ENCODE peak calls at places on chromosomes 11 and 22, in nine cellular contexts. B, N, W, Y, D, S, M, P and X are unnamed samples.

GRCh38 chr22:35539910-35540599 is 576 bp upstream of the RASD2 start:
- DNase-seq in N (peak), W (peak), P (no peak), D (peak), B (peak), M (peak), S (peak), Y (no peak), X (no peak)

GRCh38 chr11:115503083-115503885 is 931 bp downstream of the CADM1 start:
- DNase-seq in B (peak), S (peak), P (no peak), D (peak), W (peak), N (no peak), M (peak), Y (no peak), X (no peak)

GRCh38 chr22:50064453-50064852 is 6.4 kb upstream of the TTLL8 start:
- DNase-seq in P (no peak), W (no peak), B (no peak), N (no peak), Y (no peak), S (no peak), D (peak), M (no peak), X (no peak)

GRCh38 chr11:129852125-129852740 is 36.6 kb downstream of the TMEM45B start:
- DNase-seq in D (no peak), P (no peak), M (no peak), N (no peak), W (no peak), S (no peak), B (no peak), Y (no peak), X (no peak)

GRCh38 chr22:46459347-46460065 is 77.9 kb downstream of the CELSR1 start:
- DNase-seq in N (no peak), D (no peak), P (no peak), S (no peak), Y (no peak), B (no peak), W (no peak), M (no peak), X (no peak)

GRCh38 chr22:24753919-24754318 is 20.6 kb downstream of the PIWIL3 start:
- DNase-seq in W (no peak), Y (no peak), N (no peak), M (no peak), B (no peak), S (no peak), P (no peak), D (no peak), X (no peak)

GRCh38 chr22:10778296-10778814 is 4749.6 kb upstream of the OR11H1 start:
- DNase-seq in M (no peak), S (no peak), Y (no peak), W (no peak), P (no peak), B (no peak), D (no peak), N (no peak), X (no peak)

GRCh38 chr22:41048791-41049717 is 43.3 kb upstream of the EP300 start:
- DNase-seq in B (peak), M (peak), D (peak), Y (peak), S (peak), N (no peak), P (peak), W (peak), X (peak)

GRCh38 chr22:35883028-35883620 is 145.5 kb downstream of the RBFOX2 start:
- DNase-seq in P (no peak), B (no peak), Y (no peak), M (no peak), D (no peak), S (peak), N (no peak), W (peak), X (no peak)

GRCh38 chr11:120869097-120869496 is 154.8 kb upstream of the TBCEL start:
- DNase-seq in S (no peak), W (no peak), Y (no peak), D (no peak), M (no peak), N (no peak), B (no peak), P (no peak), X (no peak)